ENCODE peak calls at places on chromosomes 4 and X, in five cellular contexts. S is naive thymus-derived CD4-positive, alpha-beta T cell; R is tibial nerve; O is body of pancreas; V is stomach. W is an unnamed sample.

GRCh38 chr4:183875251-183875825 is 29.8 kb upstream of the STOX2 start:
- DNase-seq in S (no peak), O (no peak), V (no peak), R (no peak), W (no peak)

GRCh38 chrX:119028733-119029110 is 44.1 kb upstream of the CT47C1 start:
- DNase-seq in R (no peak), O (no peak), V (no peak), S (no peak), W (no peak)

GRCh38 chr4:100284302-100284701 is 94.0 kb upstream of the DDIT4L start:
- DNase-seq in S (no peak), V (no peak), R (no peak), O (no peak), W (no peak)

GRCh38 chrX:139058831-139059495 is 347.4 kb upstream of the FGF13 start:
- DNase-seq in R (no peak), O (no peak), S (no peak), V (no peak), W (no peak)

GRCh38 chr4:139030614-139031235 is 15.1 kb downstream of the NOCT start:
- DNase-seq in S (peak; percentile 60), O (peak; percentile 87), R (peak; percentile 92), V (peak; percentile 79), W (no peak)

GRCh38 chrX:34778961-34779360 is 121.9 kb upstream of the TMEM47 start:
- DNase-seq in R (no peak), V (no peak), O (no peak), S (no peak), W (no peak)

GRCh38 chr4:24988776-24989175 is 42.0 kb downstream of the LGI2 start:
- DNase-seq in V (no peak), R (no peak), S (no peak), O (no peak), W (no peak)

GRCh38 chrX:1093586-1094538 is 118.6 kb downstream of the CRLF2 start:
- DNase-seq in S (no peak), O (no peak), R (no peak), V (no peak), W (no peak)

GRCh38 chr4:136644279-136644678 is 888.0 kb downstream of the PCDH18 start:
- DNase-seq in V (no peak), O (no peak), S (no peak), R (no peak), W (no peak)

GRCh38 chr4:102139132-102139573 is 206.1 kb downstream of the SLC39A8 start:
- DNase-seq in V (no peak), O (no peak), S (no peak), R (no peak), W (peak; percentile 16)

GRCh38 chr4:176964116-176964691 is 171.5 kb upstream of the VEGFC start:
- DNase-seq in O (no peak), R (no peak), V (no peak), S (no peak), W (no peak)

DNA sequence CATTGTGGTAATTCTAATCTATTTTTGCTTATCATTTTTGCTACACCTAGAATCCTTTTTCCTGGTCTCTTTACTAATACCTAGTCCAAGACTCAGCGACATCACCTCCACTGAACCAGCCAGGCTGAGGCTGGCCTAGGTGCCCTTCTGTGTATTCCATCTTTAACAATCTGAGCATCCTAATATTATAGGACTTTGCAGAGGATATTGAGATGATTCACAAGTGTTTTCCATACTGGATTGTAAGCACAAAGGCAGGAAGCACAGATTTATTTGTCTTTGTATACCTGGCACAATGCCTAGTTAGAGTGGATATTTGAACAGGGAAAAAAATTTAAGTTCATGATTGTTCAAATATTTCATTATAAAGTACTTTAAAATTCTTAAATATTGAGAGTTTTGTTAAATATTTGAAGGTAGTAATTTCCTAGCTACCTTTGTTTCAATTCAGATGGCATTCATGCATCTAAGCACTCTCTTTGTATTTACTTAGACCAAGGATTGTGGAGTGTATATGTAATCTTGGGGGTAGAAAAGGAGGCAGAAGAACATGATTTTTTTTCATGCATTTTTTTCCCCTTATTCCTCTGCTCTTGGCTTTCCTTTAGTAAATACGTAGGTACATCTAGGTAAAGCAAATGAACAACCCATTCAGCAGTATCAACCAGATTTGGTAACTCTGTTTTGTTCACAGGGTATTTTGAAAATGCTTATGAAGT is 18.4 kb downstream of the SMARCA5 start:
- DNase-seq in O (no peak), S (no peak), V (no peak), R (no peak), W (no peak)
- H3K36me3 ChIP-seq in O (peaks cover 30% of the 10 kb centered on the region), S (peaks cover 46% of the 10 kb centered on the region), V (peaks cover 98% of the 10 kb centered on the region), R (peaks cover 91% of the 10 kb centered on the region), W (peaks cover 59% of the 10 kb centered on the region)

GRCh38 chr4:10643600-10644425 is 40.8 kb downstream of the CLNK start:
- DNase-seq in R (no peak), V (no peak), S (no peak), O (no peak), W (no peak)
- H3K27ac ChIP-seq in R (no peak overlapping the region), V (no peak overlapping the region), S (no peak overlapping the region), O (no peak overlapping the region), W (no peak overlapping the region)

GRCh38 chrX:70331161-70331560 is 41.3 kb downstream of the KIF4A start:
- DNase-seq in R (no peak), O (no peak), V (no peak), S (no peak), W (no peak)

GRCh38 chrX:70338290-70338689 is 48.4 kb downstream of the KIF4A start:
- DNase-seq in O (no peak), S (no peak), V (no peak), R (peak; percentile 4), W (no peak)

GRCh38 chrX:70336767-70337166 is 46.9 kb downstream of the KIF4A start:
- DNase-seq in O (no peak), S (no peak), R (no peak), V (no peak), W (no peak)

DNA sequence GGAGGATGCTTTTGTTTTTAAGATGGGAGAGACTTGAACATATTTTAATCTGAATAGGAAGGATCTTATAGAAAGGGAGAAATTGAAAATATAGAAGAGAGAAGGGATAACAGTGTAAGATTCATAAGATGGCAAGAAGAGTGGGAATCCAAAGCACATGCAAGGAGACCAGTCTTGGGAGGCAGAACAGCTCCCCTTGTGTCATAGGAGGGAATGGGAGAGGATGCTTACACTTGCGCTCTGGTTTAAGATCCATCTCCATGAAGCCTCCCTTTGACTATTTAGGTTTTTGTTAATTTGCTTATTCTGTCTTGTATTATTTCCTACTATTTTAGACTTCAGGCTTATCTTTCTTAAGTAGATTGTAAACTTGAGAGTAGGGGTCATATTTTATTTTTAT is 42.7 kb downstream of the KIF4A start:
- DNase-seq in R (no peak), V (no peak), O (no peak), S (no peak), W (no peak)
- H3K36me3 ChIP-seq in R (no peaks in the 10 kb centered on the region), V (no peaks in the 10 kb centered on the region), O (no peaks in the 10 kb centered on the region), S (no peaks in the 10 kb centered on the region), W (no peaks in the 10 kb centered on the region)

GRCh38 chrX:154818916-154819770 is 13.9 kb upstream of the MPP1 start:
- DNase-seq in R (no peak), S (no peak), V (no peak), O (no peak), W (no peak)
- H3K27ac ChIP-seq in R (no peak overlapping the region), S (no peak overlapping the region), V (no peak overlapping the region), O (no peak overlapping the region), W (no peak overlapping the region)

DNA sequence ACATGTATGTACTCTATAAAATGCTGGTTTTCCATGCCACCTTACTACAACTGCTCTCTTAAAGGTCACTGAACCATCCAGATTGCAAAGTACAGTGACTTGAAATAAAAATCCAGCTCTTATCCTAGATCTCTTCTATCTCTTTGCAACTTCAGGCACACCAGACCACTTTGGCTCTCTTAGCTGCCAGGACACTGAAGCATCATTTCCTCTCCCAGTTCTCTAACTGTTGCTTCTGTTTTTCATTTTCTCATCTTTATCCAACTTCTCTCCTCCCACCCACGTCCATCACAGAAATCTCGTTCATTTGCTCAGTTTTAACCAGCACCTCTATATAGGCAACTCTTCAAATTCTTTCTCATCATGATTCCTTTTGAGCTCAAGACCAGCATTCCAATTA is 74.3 kb downstream of the METTL14 start:
- DNase-seq in V (no peak), O (no peak), S (no peak), R (no peak), W (no peak)
- H3K36me3 ChIP-seq in V (peaks cover 30% of the 10 kb centered on the region), O (peaks cover 11% of the 10 kb centered on the region), S (peaks cover 16% of the 10 kb centered on the region), R (peaks cover 12% of the 10 kb centered on the region), W (no peaks in the 10 kb centered on the region)

DNA sequence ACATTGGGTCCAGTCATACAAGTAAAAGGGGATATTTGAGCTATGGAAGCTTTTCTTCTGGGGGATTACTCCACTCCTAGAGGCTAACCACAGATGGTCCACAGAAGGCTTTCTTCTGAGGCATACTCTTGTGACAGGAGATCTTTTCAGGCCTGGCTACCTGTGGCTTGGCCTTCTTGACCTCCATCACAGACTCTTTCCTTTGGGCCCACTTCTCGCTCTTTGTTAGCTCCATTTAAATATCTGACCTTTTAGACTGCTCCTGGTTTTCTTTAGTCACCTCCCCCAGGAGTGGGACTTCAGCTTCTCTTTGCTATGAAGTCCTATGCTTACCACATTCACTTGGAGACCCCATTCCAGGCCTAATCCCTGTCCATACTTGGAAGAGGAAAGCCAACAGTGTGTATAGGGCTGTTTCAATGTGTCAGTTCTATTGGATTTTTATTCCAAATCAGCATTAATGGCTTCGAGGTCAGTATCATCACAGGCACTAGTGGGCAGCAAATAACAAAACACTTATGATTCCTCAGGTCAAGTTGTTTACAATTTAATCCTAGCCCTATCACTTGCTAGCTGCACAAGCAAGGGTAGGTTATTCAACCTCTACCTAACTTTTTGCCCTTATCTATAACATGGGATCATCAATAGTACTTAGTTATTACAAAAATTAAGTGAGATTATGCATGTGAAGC is 26.3 kb downstream of the GPC3 start:
- DNase-seq in S (no peak), R (no peak), V (no peak), O (no peak), W (no peak)
- H3K27ac ChIP-seq in S (no peak overlapping the region), R (no peak overlapping the region), V (no peak overlapping the region), O (no peak overlapping the region), W (no peak overlapping the region)

DNA sequence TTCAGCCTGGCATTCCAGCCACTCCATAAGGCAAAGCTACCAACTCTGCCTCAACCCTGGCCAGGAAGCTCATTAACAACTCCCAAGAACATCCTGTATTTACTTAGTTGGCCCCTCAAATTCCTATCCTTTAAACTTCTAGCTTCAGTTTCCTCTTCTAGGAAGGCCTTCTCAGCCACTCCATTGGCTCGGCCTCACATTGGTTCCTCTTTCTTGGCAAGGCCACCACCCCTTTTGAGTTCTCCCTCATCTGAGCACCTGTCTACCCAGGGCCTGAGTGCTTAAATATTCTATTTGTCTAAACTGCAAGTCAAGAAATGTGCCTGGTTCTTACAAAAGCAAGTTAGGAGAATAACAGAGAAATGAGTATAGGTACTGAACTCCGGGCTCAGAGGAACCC is 10.0 kb downstream of the SMC1A start:
- DNase-seq in O (no peak), S (no peak), V (no peak), R (no peak), W (no peak)
- H3K36me3 ChIP-seq in O (peaks cover 5% of the 10 kb centered on the region), S (no peaks in the 10 kb centered on the region), V (peaks cover 70% of the 10 kb centered on the region), R (peaks cover 65% of the 10 kb centered on the region), W (no peaks in the 10 kb centered on the region)

DNA sequence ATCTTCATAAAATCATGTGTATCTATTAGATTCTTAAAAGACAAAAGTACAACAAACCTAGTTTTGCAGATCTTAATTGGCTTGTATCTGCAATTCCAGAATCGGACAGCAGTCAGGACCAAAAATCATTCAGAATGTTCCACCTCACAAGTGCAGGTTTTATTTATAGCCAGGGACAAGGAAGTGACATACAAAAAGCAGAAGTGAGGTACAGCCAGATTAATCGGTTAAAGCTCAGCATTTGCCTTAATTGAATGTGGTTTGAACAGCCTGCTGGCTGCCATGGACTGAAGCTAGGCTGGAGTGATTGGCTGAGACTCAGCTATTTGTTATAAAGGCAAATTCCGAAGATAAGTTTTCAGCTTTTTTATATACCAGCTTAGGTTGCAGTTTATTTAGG is 932.6 kb downstream of the C4orf33 start:
- DNase-seq in O (no peak), R (no peak), S (no peak), V (no peak), W (no peak)
- H3K27ac ChIP-seq in O (no peak overlapping the region), R (no peak overlapping the region), S (no peak overlapping the region), V (no peak overlapping the region), W (no peak overlapping the region)

W was measured in heart right ventricle.